ENCODE peak calls at places on chromosomes 12 and 14, in nine cellular contexts. L, M, E, X, W, S, Q, J and D are unnamed samples.

GRCh38 chr14:49586673-49587460 is 687 bp upstream of the RPS29 start:
- DNase-seq in J (peak; percentile 83), E (peak; percentile 77), Q (peak; percentile 62), S (peak; percentile 86), W (no peak), M (no peak), X (peak; percentile 89), L (peak; percentile 86), D (no peak)

GRCh38 chr14:34051966-34052657 is 101.2 kb upstream of the EGLN3 start:
- DNase-seq in J (peak; percentile 89), X (no peak), Q (peak; percentile 17), L (no peak), W (no peak), S (no peak), M (no peak), E (no peak), D (no peak)

GRCh38 chr14:55377236-55377635 is 34.4 kb downstream of the ATG14 start:
- DNase-seq in L (no peak), W (no peak), J (no peak), E (no peak), M (no peak), X (no peak), S (no peak), Q (no peak), D (no peak)

GRCh38 chr12:108823804-108824203 is 33.6 kb downstream of the SSH1 start:
- DNase-seq in L (no peak), E (no peak), X (no peak), M (no peak), S (no peak), Q (no peak), W (no peak), J (no peak), D (no peak)

GRCh38 chr12:50718760-50719159 is 45.1 kb upstream of the ATF1 start:
- DNase-seq in W (no peak), S (no peak), Q (no peak), J (no peak), L (no peak), E (no peak), M (no peak), X (no peak), D (no peak)

GRCh38 chr14:68124885-68125731 is 305.5 kb downstream of the RAD51B start:
- DNase-seq in L (no peak), M (no peak), S (peak; percentile 76), E (no peak), Q (no peak), W (no peak), J (peak; percentile 80), X (no peak), D (no peak)

GRCh38 chr12:131783915-131784541 is 44.2 kb upstream of the MMP17 start:
- DNase-seq in S (no peak), W (no peak), L (no peak), Q (peak; percentile 37), E (no peak), M (no peak), J (peak; percentile 75), X (peak; percentile 36), D (no peak)

GRCh38 chr12:123390415-123391093 is 6.6 kb downstream of the KMT5A start:
- DNase-seq in Q (no peak), S (no peak), X (no peak), L (no peak), E (no peak), J (no peak), M (no peak), W (no peak), D (no peak)

GRCh38 chr12:100234591-100235304 is 32.1 kb downstream of the DEPDC4 start:
- DNase-seq in Q (peak; percentile 35), X (peak; percentile 25), L (peak; percentile 60), W (no peak), E (peak; percentile 22), S (no peak), M (no peak), J (peak; percentile 59), D (no peak)

GRCh38 chr14:105497671-105498429 is 6.8 kb downstream of the TEDC1 start:
- DNase-seq in E (no peak), M (no peak), L (peak; percentile 23), S (no peak), W (no peak), X (no peak), J (no peak), Q (no peak), D (no peak)

GRCh38 chr14:72253503-72253902 is 321.3 kb downstream of the RGS6 start:
- DNase-seq in Q (no peak), E (no peak), W (no peak), X (no peak), J (no peak), M (no peak), S (no peak), L (no peak), D (no peak)

GRCh38 chr12:17588968-17589367 is 501.0 kb downstream of the RERGL start:
- DNase-seq in W (no peak), J (peak; percentile 80), Q (peak; percentile 0), M (no peak), L (no peak), X (no peak), E (no peak), S (no peak), D (no peak)

GRCh38 chr14:90795744-90796143 is 20.5 kb downstream of the TTC7B start:
- DNase-seq in L (no peak), J (peak; percentile 31), Q (peak; percentile 43), S (no peak), W (no peak), X (peak; percentile 68), M (no peak), E (no peak), D (no peak)